ENCODE peak calls at places on chromosomes 12 and 14, in four cellular contexts. One of them, this sample, is unnamed.

GRCh38 chr14:99537399-99537798 is 56.2 kb downstream of the CCNK start:
- DNase-seq in HepG2: no peak
- DNase-seq in H1: no peak
- DNase-seq in GM12878: no peak
- DNase-seq in this sample: no peak

GRCh38 chr12:4355843-4356327 is 23.6 kb downstream of the FGF23 start:
- DNase-seq in GM12878: no peak
- DNase-seq in H1: peak; percentile 99
- DNase-seq in HepG2: peak; percentile 28
- DNase-seq in this sample: peak; percentile 39

GRCh38 chr12:82461851-82462250 is 103.5 kb downstream of the METTL25 start:
- DNase-seq in HepG2: no peak
- DNase-seq in H1: no peak
- DNase-seq in GM12878: no peak
- DNase-seq in this sample: no peak

GRCh38 chr12:27615331-27615891 is 80.8 kb upstream of the REP15 start:
- DNase-seq in GM12878: no peak
- DNase-seq in HepG2: no peak
- DNase-seq in H1: no peak
- DNase-seq in this sample: no peak

GRCh38 chr12:99059824-99060526 is 414.9 kb downstream of the APAF1 start:
- DNase-seq in HepG2: no peak
- DNase-seq in H1: no peak
- DNase-seq in GM12878: no peak
- DNase-seq in this sample: peak; percentile 75

GRCh38 chr14:32703246-32703645 is 235.4 kb upstream of the NPAS3 start:
- DNase-seq in GM12878: no peak
- DNase-seq in H1: no peak
- DNase-seq in HepG2: no peak
- DNase-seq in this sample: no peak

GRCh38 chr12:93254911-93255310 is 122.8 kb upstream of the NUDT4 start:
- DNase-seq in GM12878: no peak
- DNase-seq in H1: no peak
- DNase-seq in HepG2: no peak
- DNase-seq in this sample: no peak

GRCh38 chr12:104319028-104319427 is 15.5 kb downstream of the EID3 start:
- DNase-seq in GM12878: no peak
- DNase-seq in HepG2: no peak
- DNase-seq in H1: no peak
- DNase-seq in this sample: no peak

GRCh38 chr14:103547941-103548462 is 14.5 kb downstream of the BAG5 start:
- DNase-seq in H1: no peak
- DNase-seq in GM12878: no peak
- DNase-seq in HepG2: no peak
- DNase-seq in this sample: peak; percentile 27

GRCh38 chr12:124814741-124815613 is 48.7 kb downstream of the SCARB1 start:
- DNase-seq in H1: no peak
- DNase-seq in GM12878: no peak
- DNase-seq in HepG2: no peak
- DNase-seq in this sample: no peak

GRCh38 chr14:46490150-46490769 is 161.3 kb downstream of the RPL10L start:
- DNase-seq in H1: no peak
- DNase-seq in GM12878: peak; percentile 52
- DNase-seq in HepG2: peak; percentile 2
- DNase-seq in this sample: no peak

GRCh38 chr12:132081423-132081822 is 62.7 kb downstream of the DDX51 start:
- DNase-seq in H1: no peak
- DNase-seq in HepG2: no peak
- DNase-seq in GM12878: no peak
- DNase-seq in this sample: no peak

GRCh38 chr14:32661216-32661615 is 277.5 kb upstream of the NPAS3 start:
- DNase-seq in HepG2: no peak
- DNase-seq in H1: no peak
- DNase-seq in GM12878: no peak
- DNase-seq in this sample: no peak

GRCh38 chr12:68934392-68934791 is 1.4 kb upstream of the CPM start:
- DNase-seq in HepG2: no peak
- DNase-seq in H1: no peak
- DNase-seq in GM12878: no peak
- DNase-seq in this sample: no peak

GRCh38 chr14:67461341-67461985 is 27.1 kb downstream of the TMEM229B start:
- DNase-seq in H1: no peak
- DNase-seq in GM12878: no peak
- DNase-seq in HepG2: no peak
- DNase-seq in this sample: no peak

GRCh38 chr14:73961192-73961591 is 11.1 kb downstream of the COQ6 start:
- DNase-seq in GM12878: no peak
- DNase-seq in HepG2: no peak
- DNase-seq in H1: no peak
- DNase-seq in this sample: no peak

GRCh38 chr12:92624236-92624635 is 78.6 kb upstream of the PLEKHG7 start:
- DNase-seq in HepG2: no peak
- DNase-seq in H1: no peak
- DNase-seq in GM12878: no peak
- DNase-seq in this sample: no peak

GRCh38 chr12:28108599-28108998 is 81.7 kb upstream of the CCDC91 start:
- DNase-seq in HepG2: no peak
- DNase-seq in GM12878: no peak
- DNase-seq in H1: no peak
- DNase-seq in this sample: no peak

GRCh38 chr14:85516239-85517112 is 13.5 kb upstream of the FLRT2 start:
- DNase-seq in GM12878: no peak
- DNase-seq in HepG2: no peak
- DNase-seq in H1: no peak
- DNase-seq in this sample: no peak

GRCh38 chr12:57095440-57095839 is 6.5 kb downstream of the NAB2 start:
- DNase-seq in GM12878: no peak
- DNase-seq in H1: no peak
- DNase-seq in HepG2: no peak
- DNase-seq in this sample: peak; percentile 4

GRCh38 chr12:24911284-24911791 is 37.6 kb downstream of the BCAT1 start:
- DNase-seq in GM12878: no peak
- DNase-seq in HepG2: peak; percentile 94
- DNase-seq in H1: peak; percentile 37
- DNase-seq in this sample: no peak

GRCh38 chr12:46282829-46283228 is 14.0 kb upstream of the SLC38A1 start:
- DNase-seq in GM12878: no peak
- DNase-seq in HepG2: no peak
- DNase-seq in H1: no peak
- DNase-seq in this sample: no peak

GRCh38 chr14:100639280-100639679 is 52.1 kb upstream of the BEGAIN start:
- DNase-seq in H1: no peak
- DNase-seq in GM12878: no peak
- DNase-seq in HepG2: no peak
- DNase-seq in this sample: no peak

GRCh38 chr14:49879683-49880204 is 13.1 kb upstream of the ARF6 start:
- DNase-seq in HepG2: peak; percentile 80
- DNase-seq in GM12878: no peak
- DNase-seq in H1: peak; percentile 61
- DNase-seq in this sample: peak; percentile 65

GRCh38 chr12:6345319-6346071 is 3.6 kb upstream of the TNFRSF1A start:
- DNase-seq in GM12878: no peak
- DNase-seq in HepG2: peak; percentile 84
- DNase-seq in H1: no peak
- DNase-seq in this sample: no peak

GRCh38 chr12:3553681-3554546 is 62.9 kb downstream of the PRMT8 start:
- DNase-seq in H1: no peak
- DNase-seq in HepG2: no peak
- DNase-seq in GM12878: no peak
- DNase-seq in this sample: peak; percentile 27

GRCh38 chr12:120834489-120835303 is 69.5 kb downstream of the SPPL3 start:
- DNase-seq in HepG2: no peak
- DNase-seq in H1: no peak
- DNase-seq in GM12878: no peak
- DNase-seq in this sample: no peak

GRCh38 chr14:101820283-101820798 is 58.8 kb downstream of the PPP2R5C start:
- DNase-seq in HepG2: no peak
- DNase-seq in GM12878: peak; percentile 65
- DNase-seq in H1: no peak
- DNase-seq in this sample: no peak

GRCh38 chr12:117671734-117672133 is 297.1 kb downstream of the KSR2 start:
- DNase-seq in HepG2: peak; percentile 5
- DNase-seq in H1: peak; percentile 87
- DNase-seq in GM12878: no peak
- DNase-seq in this sample: peak; percentile 55

GRCh38 chr12:55142896-55143870 is 17.0 kb downstream of the OR9K2 start:
- DNase-seq in GM12878: no peak
- DNase-seq in HepG2: peak; percentile 40
- DNase-seq in H1: peak; percentile 61
- DNase-seq in this sample: peak; percentile 18

GRCh38 chr12:120362516-120363273 is 6.3 kb downstream of the MSI1 start:
- DNase-seq in H1: no peak
- DNase-seq in GM12878: no peak
- DNase-seq in HepG2: no peak
- DNase-seq in this sample: no peak

GRCh38 chr12:9711664-9712063 is 21.2 kb downstream of the CLECL1 start:
- DNase-seq in GM12878: no peak
- DNase-seq in HepG2: no peak
- DNase-seq in H1: no peak
- DNase-seq in this sample: no peak

GRCh38 chr12:88400302-88400701 is 180.0 kb downstream of the KITLG start:
- DNase-seq in GM12878: no peak
- DNase-seq in H1: no peak
- DNase-seq in HepG2: no peak
- DNase-seq in this sample: no peak

GRCh38 chr14:65750906-65751305 is 338.4 kb downstream of the FUT8 start:
- DNase-seq in HepG2: no peak
- DNase-seq in GM12878: no peak
- DNase-seq in H1: no peak
- DNase-seq in this sample: no peak

GRCh38 chr12:33182485-33182884 is 257.1 kb downstream of the SYT10 start:
- DNase-seq in H1: no peak
- DNase-seq in GM12878: no peak
- DNase-seq in HepG2: no peak
- DNase-seq in this sample: no peak

GRCh38 chr12:10562306-10562933 is 51.0 kb downstream of the MAGOHB start:
- DNase-seq in GM12878: no peak
- DNase-seq in H1: no peak
- DNase-seq in HepG2: peak; percentile 16
- DNase-seq in this sample: peak; percentile 20

GRCh38 chr14:30266290-30266689 is 292.7 kb upstream of the G2E3 start:
- DNase-seq in HepG2: no peak
- DNase-seq in GM12878: no peak
- DNase-seq in H1: no peak
- DNase-seq in this sample: no peak

GRCh38 chr12:40999212-40999611 is 188.9 kb upstream of the PDZRN4 start:
- DNase-seq in GM12878: no peak
- DNase-seq in HepG2: no peak
- DNase-seq in H1: no peak
- DNase-seq in this sample: no peak

GRCh38 chr12:124832856-124833255 is 30.8 kb downstream of the SCARB1 start:
- DNase-seq in H1: no peak
- DNase-seq in GM12878: no peak
- DNase-seq in HepG2: no peak
- DNase-seq in this sample: no peak

GRCh38 chr12:100877776-100878175 is 83.2 kb downstream of the ANO4 start:
- DNase-seq in GM12878: no peak
- DNase-seq in H1: no peak
- DNase-seq in HepG2: no peak
- DNase-seq in this sample: no peak
- TF ChIP-seq TCF12 in GM12878: no peak
- TF ChIP-seq TCF12 in H1: no peak
- TF ChIP-seq TCF12 in HepG2: no peak
- TF ChIP-seq TCF12 in this sample: no peak

GRCh38 chr12:50049254-50050118 is 7.9 kb upstream of the ASIC1 start:
- DNase-seq in H1: no peak
- DNase-seq in GM12878: no peak
- DNase-seq in HepG2: no peak
- DNase-seq in this sample: no peak

GRCh38 chr12:50052964-50053363 is 4.4 kb upstream of the ASIC1 start:
- DNase-seq in HepG2: no peak
- DNase-seq in H1: no peak
- DNase-seq in GM12878: no peak
- DNase-seq in this sample: peak; percentile 35

GRCh38 chr12:50052544-50052943 is 4.9 kb upstream of the ASIC1 start:
- DNase-seq in GM12878: no peak
- DNase-seq in HepG2: no peak
- DNase-seq in H1: no peak
- DNase-seq in this sample: no peak

GRCh38 chr12:50050119-50050385 is 7.3 kb upstream of the ASIC1 start:
- DNase-seq in HepG2: no peak
- DNase-seq in GM12878: no peak
- DNase-seq in H1: no peak
- DNase-seq in this sample: no peak

GRCh38 chr12:50050410-50051280 is 6.8 kb upstream of the ASIC1 start:
- DNase-seq in HepG2: peak; percentile 46
- DNase-seq in H1: peak; percentile 77
- DNase-seq in GM12878: no peak
- DNase-seq in this sample: peak; percentile 44
- TF ChIP-seq TCF12 in HepG2: no peak
- TF ChIP-seq TCF12 in H1: no peak
- TF ChIP-seq TCF12 in GM12878: no peak
- TF ChIP-seq TCF12 in this sample: no peak

GRCh38 chr14:97301931-97302559 is 504.9 kb downstream of the VRK1 start:
- DNase-seq in H1: no peak
- DNase-seq in HepG2: no peak
- DNase-seq in GM12878: no peak
- DNase-seq in this sample: no peak
- TF ChIP-seq TCF12 in H1: no peak
- TF ChIP-seq TCF12 in HepG2: no peak
- TF ChIP-seq TCF12 in GM12878: no peak
- TF ChIP-seq TCF12 in this sample: no peak

GRCh38 chr12:51887476-51888315 is at the start of gene ANKRD33:
- DNase-seq in HepG2: no peak
- DNase-seq in H1: peak; percentile 95
- DNase-seq in GM12878: no peak
- DNase-seq in this sample: peak; percentile 44
- TF ChIP-seq TCF12 in HepG2: no peak
- TF ChIP-seq TCF12 in H1: no peak
- TF ChIP-seq TCF12 in GM12878: no peak
- TF ChIP-seq TCF12 in this sample: no peak

DNA sequence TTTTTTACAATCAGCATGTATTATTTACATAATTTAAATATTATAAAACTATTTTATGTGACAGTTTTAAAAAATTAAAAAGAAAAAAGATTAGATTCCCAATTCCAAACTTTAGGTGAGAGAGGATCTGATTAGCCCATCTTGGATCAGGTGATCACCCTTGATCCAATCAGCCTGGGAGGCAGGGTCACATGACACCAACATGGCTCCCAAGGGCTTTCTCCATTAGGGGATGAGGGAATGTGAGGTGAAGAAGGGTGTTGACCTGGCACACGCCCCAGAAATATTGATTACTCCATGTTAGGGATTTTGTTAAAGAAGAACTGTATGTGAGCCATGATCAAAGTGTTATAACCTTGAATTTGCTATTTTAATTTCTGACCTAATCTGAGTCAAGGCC is 225.4 kb downstream of the RBM19 start:
- DNase-seq in HepG2: no peak
- DNase-seq in GM12878: no peak
- DNase-seq in H1: no peak
- DNase-seq in this sample: no peak
- TF ChIP-seq TCF12 in HepG2: no peak
- TF ChIP-seq TCF12 in GM12878: no peak
- TF ChIP-seq TCF12 in H1: no peak
- TF ChIP-seq TCF12 in this sample: no peak

GRCh38 chr14:51014625-51015024 is 70.3 kb upstream of the PYGL start:
- DNase-seq in HepG2: no peak
- DNase-seq in H1: no peak
- DNase-seq in GM12878: no peak
- DNase-seq in this sample: no peak
- TF ChIP-seq TCF12 in HepG2: no peak
- TF ChIP-seq TCF12 in H1: no peak
- TF ChIP-seq TCF12 in GM12878: no peak
- TF ChIP-seq TCF12 in this sample: no peak

GRCh38 chr14:94037954-94038353 is 11.8 kb downstream of the OTUB2 start:
- DNase-seq in HepG2: no peak
- DNase-seq in H1: no peak
- DNase-seq in GM12878: no peak
- DNase-seq in this sample: no peak
- TF ChIP-seq TCF12 in HepG2: no peak
- TF ChIP-seq TCF12 in H1: no peak
- TF ChIP-seq TCF12 in GM12878: no peak
- TF ChIP-seq TCF12 in this sample: no peak

This sample was measured in SK-N-SH.